ENCODE peak calls at places on chromosome 3, in six cellular contexts. Y, V, O, F, L and Q are unnamed samples.

GRCh38 chr3:172449468-172450149 is 1.4 kb upstream of the GHSR start:
- DNase-seq in Y (no peak), L (peak), F (no peak), V (peak), O (no peak), Q (no peak)

GRCh38 chr3:115388166-115388565 is 235.1 kb upstream of the GAP43 start:
- DNase-seq in O (no peak), L (no peak), F (no peak), Y (no peak), V (peak), Q (no peak)

GRCh38 chr3:71173421-71173975 is 410.0 kb downstream of the FOXP1 start:
- DNase-seq in L (no peak), V (peak), O (no peak), Y (no peak), F (no peak), Q (no peak)

GRCh38 chr3:170840291-170840859 is 29.6 kb downstream of the RPL22L1 start:
- DNase-seq in L (no peak), F (no peak), V (no peak), O (no peak), Y (no peak), Q (no peak)

GRCh38 chr3:75781079-75781745 is 4.1 kb downstream of the ZNF717 start:
- DNase-seq in V (no peak), F (no peak), O (no peak), L (no peak), Y (no peak), Q (no peak)

GRCh38 chr3:65871305-65872141 is 167.2 kb downstream of the MAGI1 start:
- DNase-seq in V (no peak), Y (no peak), F (no peak), L (no peak), O (no peak), Q (no peak)

GRCh38 chr3:178195824-178196223 is 340.4 kb upstream of the KCNMB2 start:
- DNase-seq in V (no peak), L (no peak), O (no peak), F (peak), Y (no peak), Q (no peak)

GRCh38 chr3:186477033-186477432 is 67.1 kb downstream of the CRYGS start:
- DNase-seq in F (no peak), Y (no peak), V (no peak), O (no peak), L (no peak), Q (no peak)

GRCh38 chr3:88997276-88997675 is 110.1 kb upstream of the EPHA3 start:
- DNase-seq in V (no peak), Y (no peak), O (no peak), L (no peak), F (no peak), Q (no peak)

GRCh38 chr3:149625795-149626194 is 32.0 kb downstream of the WWTR1 start:
- DNase-seq in Y (no peak), L (no peak), O (no peak), V (no peak), F (peak), Q (no peak)

GRCh38 chr3:45841380-45841700 is 579 bp downstream of the LZTFL1 start:
- DNase-seq in V (no peak), Y (no peak), F (no peak), L (no peak), O (no peak), Q (no peak)

GRCh38 chr3:177746259-177747021 is 549.2 kb upstream of the TBL1XR1 start:
- DNase-seq in L (no peak), V (no peak), F (no peak), O (no peak), Y (no peak), Q (no peak)

GRCh38 chr3:160180581-160181216 is 44.5 kb upstream of the C3orf80 start:
- DNase-seq in V (peak), L (no peak), F (peak), Y (no peak), O (no peak), Q (no peak)

GRCh38 chr3:197308591-197308990 is 10.2 kb upstream of the DLG1 start:
- DNase-seq in O (no peak), L (no peak), V (no peak), F (peak), Y (no peak), Q (no peak)

GRCh38 chr3:72969766-72970165 is 26.8 kb upstream of the PPP4R2 start:
- DNase-seq in Y (no peak), O (no peak), L (no peak), V (no peak), F (no peak), Q (no peak)

GRCh38 chr3:172145287-172145686 is 105.9 kb downstream of the FNDC3B start:
- DNase-seq in Y (no peak), O (no peak), F (no peak), V (no peak), L (peak), Q (no peak)

GRCh38 chr3:182005683-182006082 is 294.0 kb downstream of the SOX2 start:
- DNase-seq in V (no peak), Y (no peak), O (no peak), F (no peak), L (no peak), Q (no peak)

GRCh38 chr3:135142530-135142929 is 347.5 kb downstream of the EPHB1 start:
- DNase-seq in Y (no peak), L (no peak), V (no peak), O (no peak), F (no peak), Q (no peak)

GRCh38 chr3:101677436-101678286 is 729 bp upstream of the ZBTB11 start:
- DNase-seq in Y (no peak), F (no peak), L (no peak), O (peak), V (no peak), Q (no peak)

GRCh38 chr3:126923423-126923822 is 59.5 kb upstream of the PLXNA1 start:
- DNase-seq in F (no peak), Y (no peak), V (no peak), L (no peak), O (no peak), Q (no peak)

GRCh38 chr3:127073931-127074820 is 91.3 kb downstream of the PLXNA1 start:
- DNase-seq in L (no peak), Y (no peak), F (no peak), V (no peak), O (no peak), Q (no peak)

GRCh38 chr3:184305577-184305976 is 6.5 kb downstream of the PSMD2 start:
- DNase-seq in O (no peak), F (no peak), Y (no peak), L (no peak), V (no peak), Q (no peak)

GRCh38 chr3:98972155-98972554 is 70.7 kb upstream of the DCBLD2 start:
- DNase-seq in Y (no peak), L (no peak), O (no peak), F (peak), V (peak), Q (no peak)

GRCh38 chr3:195735036-195735695 is 14.4 kb downstream of the MUC20 start:
- DNase-seq in L (no peak), V (no peak), F (no peak), O (no peak), Y (no peak), Q (no peak)

GRCh38 chr3:13507247-13507790 is 27.2 kb downstream of the HDAC11 start:
- DNase-seq in Y (no peak), L (no peak), O (no peak), F (no peak), V (no peak), Q (no peak)

GRCh38 chr3:152047465-152047864 is 174.0 kb downstream of the SUCNR1 start:
- DNase-seq in Y (no peak), L (no peak), O (no peak), F (no peak), V (no peak), Q (no peak)

GRCh38 chr3:128354788-128355548 is 111.7 kb downstream of the DNAJB8 start:
- DNase-seq in Y (no peak), L (no peak), O (no peak), V (no peak), F (no peak), Q (no peak)

GRCh38 chr3:188797045-188797444 is 374.7 kb upstream of the TPRG1 start:
- DNase-seq in F (no peak), L (no peak), Y (no peak), V (no peak), O (no peak), Q (no peak)

GRCh38 chr3:140742116-140742515 is 64.3 kb downstream of the TRIM42 start:
- DNase-seq in Y (no peak), V (no peak), F (no peak), O (no peak), L (no peak), Q (no peak)

GRCh38 chr3:142053835-142054234 is 95.5 kb downstream of the TFDP2 start:
- DNase-seq in L (no peak), F (no peak), V (no peak), Y (no peak), O (no peak), Q (no peak)

GRCh38 chr3:123602325-123602724 is 17.5 kb upstream of the HACD2 start:
- DNase-seq in V (no peak), O (no peak), Y (no peak), F (peak), L (no peak), Q (no peak)

GRCh38 chr3:138362536-138362935 is 14.2 kb downstream of the MRAS start:
- DNase-seq in F (no peak), O (no peak), L (no peak), V (no peak), Y (no peak), Q (no peak)

GRCh38 chr3:79306939-79307590 is 460.7 kb downstream of the ROBO1 start:
- DNase-seq in Y (no peak), L (no peak), V (no peak), F (no peak), O (no peak), Q (no peak)

GRCh38 chr3:53084310-53085001 is 38.6 kb upstream of the SFMBT1 start:
- DNase-seq in O (no peak), F (peak), V (no peak), L (no peak), Y (no peak), Q (no peak)

GRCh38 chr3:186589115-186589514 is 18.6 kb downstream of the DNAJB11 start:
- DNase-seq in O (no peak), V (no peak), Y (no peak), L (no peak), F (no peak), Q (no peak)